ENCODE peak calls at places on chromosomes 3 and 15, in six cellular contexts. F, U, D, G, W and B are unnamed samples.

GRCh38 chr15:98671060-98672008 is 23.0 kb downstream of the IGF1R start:
- DNase-seq in F (peak; percentile 61), U (peak; percentile 84), D (no peak), G (no peak), W (no peak), B (no peak)

GRCh38 chr3:151171145-151171544 is 31.9 kb downstream of the GPR171 start:
- DNase-seq in F (no peak), U (no peak), D (no peak), G (no peak), W (no peak), B (no peak)

GRCh38 chr15:46489276-46489675 is 854.4 kb downstream of the SQOR start:
- DNase-seq in F (no peak), U (no peak), D (no peak), G (no peak), W (no peak), B (no peak)

GRCh38 chr15:88605507-88606436 is 15.4 kb upstream of the AEN start:
- DNase-seq in F (no peak), U (peak; percentile 34), D (peak; percentile 61), G (no peak), W (no peak), B (no peak)

GRCh38 chr15:78708713-78709112 is 67.7 kb upstream of the CHRNB4 start:
- DNase-seq in F (no peak), U (no peak), D (no peak), G (no peak), W (no peak), B (no peak)

GRCh38 chr3:98041350-98041749 is 6.2 kb upstream of the GABRR3 start:
- DNase-seq in F (no peak), U (no peak), D (no peak), G (no peak), W (no peak), B (no peak)

GRCh38 chr3:107824822-107825371 is 265.9 kb downstream of the CD47 start:
- DNase-seq in F (no peak), U (no peak), D (no peak), G (no peak), W (no peak), B (no peak)

GRCh38 chr15:33086500-33087141 is 107.9 kb downstream of the FMN1 start:
- DNase-seq in F (peak; percentile 68), U (peak; percentile 88), D (no peak), G (no peak), W (peak; percentile 71), B (no peak)

GRCh38 chr3:24119321-24119751 is 174.2 kb downstream of the NR1D2 start:
- DNase-seq in F (peak; percentile 38), U (peak; percentile 63), D (no peak), G (no peak), W (peak; percentile 27), B (no peak)

GRCh38 chr15:42577514-42578031 is 2.2 kb downstream of the STARD9 start:
- DNase-seq in F (peak; percentile 14), U (peak; percentile 93), D (no peak), G (no peak), W (no peak), B (no peak)

GRCh38 chr3:126348308-126348920 is 8.8 kb downstream of the KLF15 start:
- DNase-seq in F (no peak), U (no peak), D (no peak), G (no peak), W (peak; percentile 13), B (peak; percentile 38)

GRCh38 chr15:82680200-82681102 is 29.2 kb downstream of the AP3B2 start:
- DNase-seq in F (no peak), U (no peak), D (peak; percentile 47), G (no peak), W (peak; percentile 69), B (no peak)

GRCh38 chr15:56149071-56149470 is 94.6 kb downstream of the RFX7 start:
- DNase-seq in F (no peak), U (peak; percentile 26), D (no peak), G (no peak), W (no peak), B (no peak)

GRCh38 chr15:25862469-25863066 is 559 bp downstream of the ATP10A start:
- DNase-seq in F (no peak), U (no peak), D (no peak), G (no peak), W (peak; percentile 53), B (no peak)

GRCh38 chr3:27746838-27747237 is 24.7 kb upstream of the EOMES start:
- DNase-seq in F (no peak), U (no peak), D (no peak), G (no peak), W (no peak), B (no peak)

GRCh38 chr3:159884661-159885402 is 103.8 kb upstream of the IL12A start:
- DNase-seq in F (peak; percentile 40), U (peak; percentile 75), D (no peak), G (no peak), W (peak; percentile 44), B (no peak)

GRCh38 chr3:184652465-184652864 is 59.4 kb downstream of the MAGEF1 start:
- DNase-seq in F (no peak), U (no peak), D (no peak), G (no peak), W (no peak), B (no peak)

GRCh38 chr3:143109861-143110260 is 9.7 kb upstream of the CHST2 start:
- DNase-seq in F (no peak), U (no peak), D (no peak), G (no peak), W (no peak), B (no peak)

GRCh38 chr3:169052465-169053302 is 610.8 kb downstream of the MECOM start:
- DNase-seq in F (no peak), U (peak; percentile 17), D (no peak), G (no peak), W (no peak), B (no peak)

GRCh38 chr3:172208586-172209332 is 169.4 kb downstream of the FNDC3B start:
- DNase-seq in F (no peak), U (no peak), D (no peak), G (no peak), W (no peak), B (no peak)

GRCh38 chr3:81419196-81419595 is 342.2 kb downstream of the GBE1 start:
- DNase-seq in F (peak; percentile 11), U (peak; percentile 66), D (no peak), G (no peak), W (peak; percentile 6), B (no peak)

GRCh38 chr3:7305561-7305960 is 444.6 kb downstream of the GRM7 start:
- DNase-seq in F (no peak), U (no peak), D (no peak), G (no peak), W (no peak), B (no peak)
- TF ChIP-seq CTCF in F (no peak), U (no peak), D (no peak), G (no peak), W (no peak), B (no peak)

GRCh38 chr15:87604857-87605446 is 651.6 kb downstream of the NTRK3 start:
- DNase-seq in F (no peak), U (peak; percentile 35), D (peak; percentile 40), G (no peak), W (peak; percentile 32), B (no peak)
- TF ChIP-seq CTCF in F (peak; percentile 78), U (peak; percentile 51), D (peak; percentile 78), G (peak; percentile 32), W (peak; percentile 36), B (peak; percentile 38)

GRCh38 chr3:32109256-32109655 is 2.8 kb downstream of the GPD1L start:
- DNase-seq in F (no peak), U (peak; percentile 84), D (no peak), G (peak; percentile 82), W (no peak), B (no peak)
- TF ChIP-seq CTCF in F (no peak), U (no peak), D (no peak), G (no peak), W (no peak), B (no peak)

DNA sequence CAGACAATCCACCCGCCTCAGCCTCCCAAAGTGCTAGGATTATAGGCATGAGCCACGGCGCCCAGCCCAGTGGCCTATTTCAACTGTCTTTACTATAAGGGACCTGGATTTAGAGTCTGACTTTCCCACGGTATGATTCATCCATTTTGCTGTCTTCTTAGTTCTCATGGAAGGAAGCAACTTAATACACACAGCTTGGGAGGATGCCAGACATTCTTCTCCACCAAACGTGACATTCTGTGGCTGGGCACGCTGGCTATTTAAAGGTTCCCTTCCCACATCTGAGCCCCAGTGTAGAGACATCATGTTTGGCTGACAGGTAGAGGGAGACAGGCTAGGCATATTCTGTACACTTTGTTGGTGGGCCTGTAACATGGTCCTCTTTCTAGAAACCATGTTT is 26.2 kb downstream of the FAM43A start:
- DNase-seq in F (peak; percentile 92), U (peak; percentile 62), D (no peak), G (no peak), W (peak; percentile 67), B (no peak)
- TF ChIP-seq CTCF in F (no peak), U (no peak), D (no peak), G (no peak), W (no peak), B (peak; percentile 13)

GRCh38 chr15:87477759-87478687 is 778.5 kb downstream of the NTRK3 start:
- DNase-seq in F (peak; percentile 90), U (peak; percentile 88), D (no peak), G (peak; percentile 17), W (peak; percentile 66), B (no peak)
- TF ChIP-seq CTCF in F (peak; percentile 70), U (peak; percentile 52), D (peak; percentile 16), G (no peak), W (no peak), B (no peak)